ENCODE peak calls at places on chromosomes 4 and X, in four cellular contexts. W, F, Q and Z are unnamed samples.

GRCh38 chrX:43940811-43941210 is 32.4 kb downstream of the NDP start:
- DNase-seq in W (no peak), F (no peak), Q (no peak), Z (no peak)

GRCh38 chrX:94454606-94455005 is 780.6 kb downstream of the FAM133A start:
- DNase-seq in W (no peak), F (no peak), Q (no peak), Z (no peak)

GRCh38 chrX:98357146-98357545 is 1473.4 kb downstream of the RPA4 start:
- DNase-seq in W (no peak), F (no peak), Q (no peak), Z (no peak)

GRCh38 chr4:105923507-105924238 is 28.4 kb downstream of the NPNT start:
- DNase-seq in W (no peak), F (no peak), Q (no peak), Z (no peak)

GRCh38 chr4:683982-684571 is 4.9 kb downstream of the SLC49A3 start:
- DNase-seq in W (no peak), F (peak), Q (peak), Z (peak)

GRCh38 chr4:159105761-159106243 is 2.9 kb downstream of the RAPGEF2 start:
- DNase-seq in W (peak), F (peak), Q (peak), Z (no peak)

GRCh38 chr4:38322709-38323108 is 341.3 kb upstream of the KLF3 start:
- DNase-seq in W (no peak), F (peak), Q (no peak), Z (no peak)

GRCh38 chr4:140223056-140223810 is 69.2 kb upstream of the MAML3 start:
- DNase-seq in W (no peak), F (no peak), Q (no peak), Z (no peak)

GRCh38 chr4:7296661-7297335 is 104.5 kb downstream of the SORCS2 start:
- DNase-seq in W (no peak), F (no peak), Q (no peak), Z (no peak)

GRCh38 chrX:41785685-41786084 is 61.7 kb downstream of the GPR82 start:
- DNase-seq in W (no peak), F (no peak), Q (no peak), Z (no peak)
- TF ChIP-seq CBFB in W (no peak), F (no peak), Q (no peak), Z (no peak)

GRCh38 chr4:138916763-138917162 is 98.8 kb upstream of the NOCT start:
- DNase-seq in W (no peak), F (no peak), Q (no peak), Z (no peak)

GRCh38 chr4:138915725-138916124 is 99.9 kb upstream of the NOCT start:
- DNase-seq in W (no peak), F (no peak), Q (no peak), Z (no peak)

DNA sequence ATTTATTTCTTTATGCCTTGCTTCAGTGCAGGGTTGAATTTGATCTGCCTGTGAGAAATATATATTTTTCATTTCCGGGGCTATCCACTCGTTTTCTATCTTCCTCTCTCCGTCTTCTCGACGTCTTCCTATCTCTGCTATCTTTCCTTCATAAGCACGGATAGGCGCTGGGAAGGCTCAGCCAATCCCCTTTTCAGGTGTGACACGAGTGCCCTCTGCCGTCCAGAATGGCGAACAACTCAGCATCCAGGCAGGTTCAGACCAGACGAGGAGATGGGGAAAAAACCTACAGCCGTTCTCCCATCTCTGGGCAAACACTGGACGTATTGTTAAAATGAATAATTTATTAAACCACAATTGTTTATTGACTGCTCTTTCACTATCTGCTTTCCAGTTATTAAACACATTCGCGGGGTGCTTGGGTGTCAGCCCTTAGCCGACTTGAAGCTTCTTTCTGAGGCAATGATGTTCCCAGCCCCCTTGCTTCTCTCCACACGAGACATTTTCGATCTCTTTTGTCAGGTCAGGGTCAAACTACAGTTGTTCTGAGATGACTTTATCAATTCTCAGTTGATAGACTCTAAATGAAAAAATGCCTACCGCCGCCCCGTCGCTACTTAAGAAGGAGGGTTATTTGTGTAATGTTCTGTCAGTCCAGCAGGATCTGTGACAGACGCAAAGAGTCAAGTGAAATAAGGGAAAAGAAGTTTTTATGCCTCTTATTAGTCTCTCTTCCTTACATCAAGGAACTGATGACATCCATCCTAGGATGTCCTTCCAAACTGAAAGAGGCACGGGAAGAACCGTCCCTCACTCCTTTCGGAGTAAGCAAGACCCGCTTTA is 96.3 kb upstream of the NOCT start:
- DNase-seq in W (peak), F (peak), Q (peak), Z (peak)
- TF ChIP-seq CBFB in W (no peak), F (no peak), Q (no peak), Z (no peak)

GRCh38 chr4:179797718-179798117 is 2355.5 kb upstream of the AGA start:
- DNase-seq in W (no peak), F (no peak), Q (peak), Z (no peak)
- TF ChIP-seq CBFB in W (no peak), F (no peak), Q (no peak), Z (no peak)

GRCh38 chrX:42519666-42520231 is 258.2 kb downstream of the PPP1R2C start:
- DNase-seq in W (no peak), F (peak), Q (no peak), Z (no peak)
- TF ChIP-seq CBFB in W (no peak), F (no peak), Q (no peak), Z (no peak)

GRCh38 chr4:24174622-24175021 is 284.8 kb upstream of the PPARGC1A start:
- DNase-seq in W (no peak), F (no peak), Q (no peak), Z (no peak)
- TF ChIP-seq CBFB in W (no peak), F (no peak), Q (no peak), Z (no peak)